ENCODE peak calls at places on chromosome 20, in four cellular contexts. M, B, L and S are unnamed samples.

GRCh38 chr20:1664911-1665310 is 7.3 kb upstream of the SIRPG start:
- DNase-seq in L (no peak), B (no peak), M (no peak), S (no peak)

GRCh38 chr20:34268851-34269668 is 27.8 kb downstream of the ASIP start:
- DNase-seq in L (no peak), M (no peak), B (no peak), S (no peak)

GRCh38 chr20:1324598-1325172 is 4.3 kb downstream of the SDCBP2 start:
- DNase-seq in L (no peak), M (peak), B (no peak), S (peak)

GRCh38 chr20:34863421-34863965 is 9.2 kb downstream of the GGT7 start:
- DNase-seq in M (no peak), B (no peak), L (no peak), S (no peak)

GRCh38 chr20:1943267-1944002 is 48.2 kb downstream of the SIRPA start:
- DNase-seq in M (no peak), B (no peak), L (no peak), S (no peak)

GRCh38 chr20:1430004-1430451 is 36.6 kb downstream of the NSFL1C start:
- DNase-seq in B (no peak), L (peak), M (peak), S (peak)

GRCh38 chr20:14295812-14296211 is 41.6 kb downstream of the FLRT3 start:
- DNase-seq in M (no peak), L (no peak), B (no peak), S (no peak)

GRCh38 chr20:19802492-19803158 is 44.6 kb downstream of the RIN2 start:
- DNase-seq in L (no peak), B (no peak), M (no peak), S (no peak)

GRCh38 chr20:53413188-53413631 is 180.4 kb downstream of the ZNF217 start:
- DNase-seq in B (peak), M (no peak), L (no peak), S (no peak)

GRCh38 chr20:36035720-36036119 is 67.3 kb downstream of the CNBD2 start:
- DNase-seq in L (no peak), M (no peak), B (no peak), S (no peak)

GRCh38 chr20:38108438-38109024 is 56.5 kb downstream of the TGM2 start:
- DNase-seq in L (peak), M (peak), B (no peak), S (no peak)

GRCh38 chr20:38109025-38109541 is 56.0 kb downstream of the TGM2 start:
- DNase-seq in L (no peak), B (no peak), M (peak), S (peak)

GRCh38 chr20:14259691-14260090 is 77.7 kb downstream of the FLRT3 start:
- DNase-seq in M (no peak), L (no peak), B (no peak), S (no peak)

GRCh38 chr20:14114049-14114448 is 118.7 kb downstream of the MACROD2 start:
- DNase-seq in L (no peak), B (no peak), M (no peak), S (no peak)

GRCh38 chr20:22846829-22847228 is 188.3 kb upstream of the SSTR4 start:
- DNase-seq in B (no peak), L (no peak), M (no peak), S (no peak)

GRCh38 chr20:35891375-35891774 is 62.9 kb downstream of the SCAND1 start:
- DNase-seq in L (no peak), B (no peak), M (no peak), S (peak)

GRCh38 chr20:34185766-34186620 is 55.2 kb upstream of the ASIP start:
- DNase-seq in B (no peak), L (no peak), M (no peak), S (no peak)

GRCh38 chr20:47989957-47990356 is 204.7 kb upstream of the SULF2 start:
- DNase-seq in B (no peak), L (no peak), M (no peak), S (no peak)

GRCh38 chr20:32449057-32449889 is 91.1 kb downstream of the ASXL1 start:
- DNase-seq in B (no peak), L (no peak), M (no peak), S (no peak)

GRCh38 chr20:62859721-62860120 is 1.9 kb downstream of the TCFL5 start:
- DNase-seq in L (no peak), B (no peak), M (no peak), S (no peak)

GRCh38 chr20:1623501-1624250 is 3.9 kb upstream of the SIRPB1 start:
- DNase-seq in B (no peak), L (no peak), M (no peak), S (no peak)

GRCh38 chr20:35739294-35740163 is 2.5 kb downstream of the RBM39 start:
- DNase-seq in M (no peak), B (no peak), L (no peak), S (no peak)

GRCh38 chr20:39890697-39891096 is 798.3 kb downstream of the MAFB start:
- DNase-seq in M (no peak), L (no peak), B (no peak), S (no peak)

GRCh38 chr20:47400685-47401084 is 44.2 kb upstream of the ZMYND8 start:
- DNase-seq in B (no peak), L (no peak), M (no peak), S (no peak)

DNA sequence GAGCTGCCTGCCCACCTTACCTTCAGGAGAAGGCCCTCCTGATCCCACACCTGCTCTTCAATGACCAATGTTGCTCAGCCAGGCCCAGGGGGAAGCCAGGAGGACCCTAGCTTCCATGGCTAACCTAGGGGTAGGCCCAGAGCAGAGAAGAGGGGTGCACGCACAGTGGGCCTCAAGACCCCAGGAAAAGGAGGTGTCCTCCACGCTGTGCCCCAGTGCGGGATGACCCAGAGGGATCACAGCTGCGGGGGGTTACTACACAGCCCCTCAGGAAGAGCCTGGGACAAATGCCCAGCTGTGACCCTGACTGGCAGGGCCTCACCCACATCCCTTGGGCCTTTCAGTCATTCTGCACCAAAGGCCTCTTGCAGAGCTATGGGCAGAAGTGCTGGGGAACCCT is 31.6 kb upstream of the APMAP start:
- DNase-seq in M (no peak), B (no peak), L (no peak), S (no peak)
- H3K4me3 ChIP-seq in M (no peak), B (no peak), L (no peak), S (no peak)

GRCh38 chr20:64025101-64025825 is 10.7 kb upstream of the C20orf204 start:
- DNase-seq in L (no peak), M (no peak), B (no peak), S (no peak)

GRCh38 chr20:64030371-64031134 is 5.4 kb upstream of the C20orf204 start:
- DNase-seq in L (no peak), M (no peak), B (no peak), S (no peak)

GRCh38 chr20:64029293-64030117 is 6.5 kb upstream of the C20orf204 start:
- DNase-seq in B (no peak), L (no peak), M (no peak), S (no peak)

GRCh38 chr20:64025826-64026412 is 10.1 kb upstream of the C20orf204 start:
- DNase-seq in L (no peak), B (no peak), M (no peak), S (no peak)

GRCh38 chr20:64027981-64028685 is 7.8 kb upstream of the C20orf204 start:
- DNase-seq in B (no peak), L (no peak), M (no peak), S (no peak)
- H3K4me3 ChIP-seq in B (no peak), L (no peak), M (no peak), S (no peak)

GRCh38 chr20:57003012-57003411 is 263.4 kb downstream of the BMP7 start:
- DNase-seq in B (no peak), M (no peak), L (no peak), S (no peak)
- H3K4me3 ChIP-seq in B (no peak), M (no peak), L (no peak), S (no peak)

DNA sequence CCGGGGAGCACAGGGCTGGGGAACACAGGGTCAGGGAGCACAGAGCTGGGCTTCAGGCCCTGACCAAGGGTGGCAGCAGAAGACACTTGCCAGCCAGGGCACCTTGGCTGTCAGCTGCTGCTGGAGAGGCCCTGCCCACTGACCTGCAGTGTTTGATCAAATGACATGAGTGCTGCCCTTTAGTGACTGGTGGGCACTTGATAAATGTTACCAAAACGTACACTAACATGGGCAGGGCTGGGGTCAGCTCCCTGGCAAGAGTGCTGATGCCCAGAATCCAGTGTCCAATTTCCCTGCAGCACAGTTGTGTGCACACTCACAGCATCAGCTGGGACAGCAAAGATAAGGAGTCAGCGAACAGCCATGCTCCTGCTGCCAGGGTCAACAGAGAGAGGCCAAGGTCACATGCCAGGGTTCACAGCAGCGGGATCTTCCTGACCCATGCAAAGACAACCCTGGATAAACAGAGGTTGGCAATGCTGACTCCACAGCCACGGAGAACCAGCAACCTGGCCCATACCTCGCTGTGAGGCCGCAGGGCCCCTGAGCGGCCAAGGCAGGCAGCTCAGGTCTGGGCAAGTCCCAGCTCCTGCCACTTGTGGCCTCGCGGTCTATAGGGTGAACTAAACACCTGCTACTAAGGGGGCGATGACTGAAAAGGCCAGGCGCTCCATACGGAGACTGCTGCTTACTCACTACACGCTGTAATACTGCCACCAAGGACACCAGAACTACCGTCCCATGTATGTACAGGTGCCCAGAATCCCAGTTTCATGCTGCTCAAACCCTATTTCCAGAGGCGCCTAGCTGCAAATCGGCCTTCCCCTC is 46.3 kb downstream of the NINL start:
- DNase-seq in L (no peak), B (no peak), M (no peak), S (no peak)
- H3K4me3 ChIP-seq in L (no peak), B (no peak), M (no peak), S (no peak)

GRCh38 chr20:3673551-3674070 is 8.2 kb downstream of the ADAM33 start:
- DNase-seq in M (no peak), L (no peak), B (no peak), S (no peak)
- H3K4me3 ChIP-seq in M (no peak), L (no peak), B (no peak), S (no peak)

GRCh38 chr20:59253779-59254319 is 46.6 kb upstream of the EDN3 start:
- DNase-seq in M (no peak), B (no peak), L (no peak), S (no peak)
- H3K4me3 ChIP-seq in M (no peak), B (no peak), L (no peak), S (no peak)

DNA sequence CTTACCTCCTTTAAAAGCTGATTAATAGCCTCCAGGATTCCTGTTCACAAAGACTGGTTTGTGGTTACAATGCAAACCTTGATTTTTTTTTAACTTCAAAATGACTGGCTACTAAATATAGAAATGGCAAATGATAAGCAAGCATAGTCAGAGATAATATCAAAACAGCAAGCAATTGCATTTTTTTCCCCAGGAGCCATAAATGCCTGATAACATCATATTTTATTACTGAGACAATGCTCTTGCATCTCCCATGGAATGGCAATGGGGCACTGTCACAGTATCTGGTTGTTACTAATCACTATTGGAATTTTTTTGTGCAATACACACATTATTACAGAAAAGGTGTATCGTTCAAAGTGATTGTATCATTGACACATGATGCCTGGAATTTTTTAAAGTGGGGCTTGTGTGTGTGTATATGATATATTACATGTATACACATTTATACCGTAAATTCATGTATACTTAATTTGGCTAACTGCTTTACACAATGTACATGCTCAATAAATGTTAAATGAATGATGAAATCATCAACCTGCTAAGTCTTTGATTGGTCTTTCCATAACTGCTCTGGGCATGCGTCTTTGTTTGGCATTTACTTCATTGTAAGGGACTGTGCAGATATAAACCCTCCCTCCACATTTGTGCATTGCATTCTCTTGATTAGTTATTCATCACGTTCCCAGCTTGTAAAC is 985 bp upstream of the SALL4 start:
- DNase-seq in L (no peak), B (no peak), M (no peak), S (no peak)
- H3K4me3 ChIP-seq in L (no peak), B (no peak), M (no peak), S (no peak)